ENCODE peak calls at places on chromosome X, in eight cellular contexts. V, J, T, P, G, H, O and A are unnamed samples. For H3K9me3, the result is how much of the 10 kb centered on the place peaks cover.

GRCh38 chrX:15566244-15566643 is 34.5 kb downstream of the ACE2 start:
- DNase-seq in V (no peak), J (no peak), T (no peak), P (no peak), G (no peak), H (no peak), O (no peak), A (no peak)

GRCh38 chrX:45903781-45904201 is 641.4 kb downstream of the ZNF674 start:
- DNase-seq in V (no peak), J (no peak), T (no peak), P (no peak), G (no peak), H (no peak), O (no peak), A (no peak)

GRCh38 chrX:10537308-10537707 is 83.1 kb downstream of the MID1 start:
- DNase-seq in V (peak), J (no peak), T (no peak), P (no peak), G (no peak), H (no peak), O (no peak), A (no peak)

GRCh38 chrX:151754042-151754419 is 19.5 kb downstream of the CNGA2 start:
- DNase-seq in V (no peak), J (no peak), T (no peak), P (no peak), G (no peak), H (no peak), O (no peak), A (no peak)

GRCh38 chrX:41350150-41350975 is 16.4 kb downstream of the DDX3X start:
- DNase-seq in V (no peak), J (no peak), T (no peak), P (peak), G (no peak), H (no peak), O (no peak), A (no peak)

GRCh38 chrX:67544871-67545771 is 1.3 kb downstream of the AR start:
- DNase-seq in V (peak), J (no peak), T (no peak), P (no peak), G (peak), H (peak), O (peak), A (no peak)

GRCh38 chrX:12988797-12989196 is 13.9 kb downstream of the TMSB4X start:
- DNase-seq in V (peak), J (no peak), T (no peak), P (no peak), G (no peak), H (no peak), O (no peak), A (no peak)

GRCh38 chrX:101429934-101430333 is 21.9 kb downstream of the HNRNPH2 start:
- DNase-seq in V (no peak), J (no peak), T (no peak), P (no peak), G (no peak), H (no peak), O (no peak), A (no peak)

GRCh38 chrX:18833071-18833731 is 125.8 kb downstream of the PPEF1 start:
- DNase-seq in V (no peak), J (peak), T (no peak), P (no peak), G (peak), H (peak), O (peak), A (no peak)

GRCh38 chrX:13762015-13762414 is 27.5 kb downstream of the OFD1 start:
- DNase-seq in V (no peak), J (no peak), T (no peak), P (no peak), G (no peak), H (no peak), O (no peak), A (no peak)

GRCh38 chrX:153688900-153689590 is 1.3 kb downstream of the SLC6A8 start:
- DNase-seq in V (no peak), J (peak), T (no peak), P (no peak), G (no peak), H (peak), O (peak), A (no peak)

GRCh38 chrX:123340691-123341090 is 156.6 kb downstream of the GRIA3 start:
- DNase-seq in V (peak), J (no peak), T (no peak), P (no peak), G (no peak), H (no peak), O (no peak), A (no peak)

GRCh38 chrX:22534643-22535042 is 261.9 kb downstream of the CBLL2 start:
- DNase-seq in V (no peak), J (peak), T (peak), P (no peak), G (no peak), H (peak), O (no peak), A (no peak)

GRCh38 chrX:154019633-154020499 is at the start of gene IRAK1:
- DNase-seq in V (peak), J (peak), T (peak), P (peak), G (peak), H (peak), O (peak), A (peak)

GRCh38 chrX:46446727-46447378 is 98.4 kb downstream of the ZNF674 start:
- DNase-seq in V (peak), J (peak), T (peak), P (peak), G (peak), H (peak), O (peak), A (peak)

GRCh38 chrX:86455495-86455894 is 307.2 kb downstream of the DACH2 start:
- DNase-seq in V (no peak), J (no peak), T (no peak), P (no peak), G (no peak), H (no peak), O (no peak), A (no peak)

GRCh38 chrX:155857561-155857960 is 23.6 kb upstream of the VAMP7 start:
- DNase-seq in V (no peak), J (no peak), T (no peak), P (no peak), G (no peak), H (no peak), O (no peak), A (peak)

GRCh38 chrX:71871367-71871766 is 39.3 kb upstream of the NHSL2 start:
- DNase-seq in V (no peak), J (no peak), T (no peak), P (no peak), G (no peak), H (no peak), O (peak), A (no peak)

GRCh38 chrX:70922776-70923473 is 8.0 kb downstream of the SLC7A3 start:
- DNase-seq in V (no peak), J (no peak), T (no peak), P (no peak), G (no peak), H (no peak), O (no peak), A (no peak)

DNA sequence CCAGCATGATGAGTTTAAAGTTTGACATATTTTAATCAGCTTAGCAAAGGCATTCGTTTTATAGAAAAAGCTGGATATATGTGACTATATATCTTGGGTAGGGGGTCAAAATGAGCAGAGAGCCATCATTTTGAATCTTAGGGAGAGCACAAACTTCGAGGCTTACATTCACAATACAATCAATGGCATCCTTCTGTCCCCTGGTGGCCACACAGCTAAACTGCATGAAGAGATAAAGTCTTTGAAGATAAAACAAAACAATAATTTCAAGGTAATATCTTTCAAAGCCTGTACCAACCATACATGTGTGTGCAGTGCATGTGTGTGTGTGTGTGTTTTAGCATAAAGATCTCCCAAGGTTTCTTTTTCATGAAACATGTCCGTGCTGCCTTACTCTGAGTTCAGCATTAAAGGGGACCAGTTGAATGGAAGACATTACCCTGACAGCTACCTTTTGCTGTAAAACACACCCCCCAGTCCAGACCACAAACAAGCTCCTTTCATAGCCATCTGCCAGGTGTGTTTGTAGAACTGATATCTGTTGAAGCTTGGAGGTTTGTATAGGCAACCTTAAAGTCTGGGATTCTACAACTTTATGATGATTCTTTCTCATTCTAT is 22.0 kb downstream of the DYNLT3 start:
- DNase-seq in V (peak), J (peak), T (peak), P (peak), G (peak), H (no peak), O (no peak), A (peak)
- TF ChIP-seq CTCF in V (peak), J (peak), T (peak), P (peak), G (peak), H (peak), O (peak), A (peak)

DNA sequence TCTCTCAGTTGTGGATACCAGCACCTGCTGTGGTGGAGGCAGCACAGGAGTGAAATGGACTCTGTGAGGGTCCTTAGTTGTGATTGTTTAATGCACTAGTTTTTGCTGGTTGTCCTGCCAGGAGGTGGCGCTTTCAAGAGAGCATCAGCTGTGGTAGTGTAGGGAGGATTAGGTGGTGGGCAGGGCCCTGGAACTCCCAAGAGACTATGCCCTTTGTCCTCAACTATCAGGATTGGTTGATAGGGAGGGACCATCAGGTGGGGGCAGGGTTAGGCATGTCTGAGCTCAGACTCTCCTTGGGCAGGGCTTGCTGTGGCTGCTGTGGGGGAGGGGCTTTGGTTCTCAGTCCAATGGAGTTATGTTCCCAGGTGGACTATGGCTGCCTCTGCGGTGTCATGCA is 121.9 kb downstream of the RRAGB start:
- DNase-seq in V (peak), J (no peak), T (peak), P (no peak), G (no peak), H (no peak), O (no peak), A (no peak)
- H3K9me3 ChIP-seq in V (under half), J (under half), T (under half), P (under half), G (under half), H (under half), O (under half), A (under half)

GRCh38 chrX:115939636-115940160 is 230.8 kb upstream of the AGTR2 start:
- DNase-seq in V (no peak), J (no peak), T (no peak), P (no peak), G (no peak), H (no peak), O (no peak), A (no peak)

GRCh38 chrX:115941388-115941787 is 229.2 kb upstream of the AGTR2 start:
- DNase-seq in V (no peak), J (no peak), T (no peak), P (no peak), G (no peak), H (no peak), O (no peak), A (no peak)

GRCh38 chrX:115940888-115941332 is 229.6 kb upstream of the AGTR2 start:
- DNase-seq in V (no peak), J (peak), T (peak), P (peak), G (peak), H (peak), O (no peak), A (peak)

GRCh38 chrX:115940348-115940747 is 230.2 kb upstream of the AGTR2 start:
- DNase-seq in V (no peak), J (no peak), T (no peak), P (no peak), G (no peak), H (no peak), O (no peak), A (peak)

DNA sequence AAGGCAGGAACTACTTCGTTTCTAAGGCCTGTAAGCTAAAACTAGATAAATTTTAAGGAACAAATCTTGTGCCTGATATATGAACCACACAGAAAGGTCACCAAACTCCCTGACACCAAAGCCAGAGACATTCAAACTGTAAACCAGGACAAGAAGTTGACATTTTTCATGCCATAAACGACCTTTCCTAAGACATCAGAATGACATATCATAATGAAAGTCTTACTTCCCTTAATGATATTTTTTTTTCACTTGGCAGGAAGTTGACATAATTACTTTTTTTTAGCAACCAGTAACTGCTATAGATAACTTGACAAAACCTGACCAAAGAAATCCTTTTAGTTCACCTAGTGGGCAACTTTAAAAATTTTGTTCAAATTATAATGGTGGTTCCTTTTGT is 231.5 kb upstream of the AGTR2 start:
- DNase-seq in V (no peak), J (no peak), T (no peak), P (no peak), G (no peak), H (no peak), O (no peak), A (no peak)
- H3K4me3 ChIP-seq in V (no peak), J (no peak), T (no peak), P (no peak), G (no peak), H (no peak), O (no peak), A (no peak)

GRCh38 chrX:30791296-30792278 is 97.5 kb downstream of the TAB3 start:
- DNase-seq in V (no peak), J (no peak), T (no peak), P (no peak), G (no peak), H (no peak), O (peak), A (no peak)

GRCh38 chrX:30793075-30793766 is 95.8 kb downstream of the TAB3 start:
- DNase-seq in V (no peak), J (no peak), T (no peak), P (no peak), G (no peak), H (no peak), O (no peak), A (no peak)

GRCh38 chrX:30793767-30794103 is 95.3 kb downstream of the TAB3 start:
- DNase-seq in V (no peak), J (no peak), T (no peak), P (no peak), G (no peak), H (no peak), O (no peak), A (no peak)

GRCh38 chrX:30795981-30796958 is 92.8 kb downstream of the TAB3 start:
- DNase-seq in V (no peak), J (no peak), T (no peak), P (no peak), G (no peak), H (no peak), O (no peak), A (no peak)

DNA sequence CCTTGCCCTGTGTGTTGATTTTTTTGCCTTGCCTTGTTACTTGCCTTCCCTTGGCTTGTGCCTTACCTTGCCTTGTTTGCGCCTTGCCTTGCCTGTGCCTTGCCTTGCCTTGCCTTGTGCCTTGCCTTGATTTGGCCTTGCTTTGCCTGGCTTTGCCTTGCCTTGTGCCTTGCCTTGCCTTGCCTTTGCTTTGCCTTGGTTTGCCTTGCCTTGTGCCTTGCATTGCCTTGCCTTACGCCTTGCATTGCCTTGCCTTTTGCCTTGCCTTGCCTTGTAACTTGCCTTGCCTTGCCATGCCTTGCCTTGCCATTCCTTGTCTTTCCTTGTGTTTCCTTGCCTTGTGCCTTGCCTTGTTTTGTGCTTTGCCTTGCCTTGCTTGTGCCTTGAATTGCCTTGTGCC is 94.6 kb downstream of the TAB3 start:
- DNase-seq in V (no peak), J (no peak), T (no peak), P (no peak), G (no peak), H (no peak), O (no peak), A (no peak)
- TF ChIP-seq CTCF in V (no peak), J (no peak), T (no peak), P (no peak), G (no peak), H (no peak), O (no peak), A (no peak)

DNA sequence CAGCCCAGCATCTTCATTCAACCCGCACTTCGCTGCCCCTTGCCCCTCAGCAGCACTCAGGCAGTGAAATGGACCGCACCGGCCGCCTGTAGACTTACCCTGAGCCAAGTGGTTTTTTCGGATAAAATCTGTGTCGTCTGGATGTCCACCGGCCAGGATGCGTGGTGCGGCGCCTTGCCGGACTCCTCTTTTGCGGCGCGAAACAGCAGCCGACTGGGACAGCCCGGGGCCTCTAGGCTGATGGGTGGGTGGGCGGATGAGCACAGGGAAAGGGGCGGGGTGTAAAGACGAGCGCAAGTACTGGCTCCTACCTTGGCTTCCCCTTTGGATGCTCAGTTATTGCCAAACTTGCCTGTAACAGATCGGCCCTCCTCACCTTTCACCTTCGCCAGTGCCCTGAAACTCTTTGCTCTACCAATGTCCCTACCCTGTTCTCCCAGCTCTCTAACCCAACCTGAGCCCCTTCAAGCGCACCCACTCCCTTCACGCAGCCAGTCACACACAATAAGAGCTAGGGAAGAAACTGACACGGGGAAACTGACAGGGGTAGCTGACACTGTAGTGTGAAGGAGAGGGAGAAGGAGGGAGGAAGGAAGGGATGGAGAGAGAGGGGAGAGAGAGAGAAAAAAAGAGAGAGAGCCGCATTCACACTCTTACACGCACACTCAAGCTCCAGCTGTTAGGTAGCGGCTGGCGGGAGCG is 644 bp downstream of the TRPC5 start:
- DNase-seq in V (peak), J (no peak), T (no peak), P (peak), G (no peak), H (no peak), O (no peak), A (no peak)
- H3K9me3 ChIP-seq in V (under half), J (under half), T (under half), P (under half), G (under half), H (under half), O (under half), A (under half)

DNA sequence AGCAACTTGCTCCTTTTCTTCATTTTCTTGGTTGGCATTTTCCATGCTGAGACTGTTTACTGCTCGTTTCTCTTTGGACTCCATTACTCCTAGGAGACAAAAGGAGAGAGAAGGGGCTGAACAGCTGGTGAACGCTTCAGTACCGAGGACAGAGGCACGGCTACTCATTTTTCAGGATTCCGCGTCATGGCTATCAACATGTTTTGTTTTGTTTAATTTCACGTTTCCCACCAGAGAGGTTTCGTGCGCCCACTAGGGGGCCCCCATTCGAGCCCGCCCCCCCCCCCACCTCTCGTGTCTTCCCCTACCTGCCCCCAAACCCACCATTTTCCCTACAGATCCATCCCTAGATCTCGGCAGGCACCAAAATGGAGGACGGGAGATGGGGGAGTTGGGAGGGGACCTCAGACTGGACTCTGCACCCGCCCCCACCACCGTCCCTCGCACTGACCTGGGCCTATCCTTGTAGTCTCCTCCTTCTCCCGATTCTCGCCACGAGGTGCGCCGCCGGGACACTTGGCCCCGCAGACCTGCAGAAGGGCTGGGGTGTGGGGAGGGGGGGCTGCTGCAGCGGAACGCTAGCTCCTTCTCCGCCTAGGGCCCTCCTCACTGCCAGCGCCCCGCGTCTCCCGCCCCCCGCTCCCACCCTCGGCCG is 653 bp downstream of the BEX1 start:
- DNase-seq in V (peak), J (no peak), T (no peak), P (peak), G (peak), H (no peak), O (peak), A (peak)
- H3K4me3 ChIP-seq in V (peak), J (no peak), T (peak), P (peak), G (peak), H (peak), O (no peak), A (peak)

DNA sequence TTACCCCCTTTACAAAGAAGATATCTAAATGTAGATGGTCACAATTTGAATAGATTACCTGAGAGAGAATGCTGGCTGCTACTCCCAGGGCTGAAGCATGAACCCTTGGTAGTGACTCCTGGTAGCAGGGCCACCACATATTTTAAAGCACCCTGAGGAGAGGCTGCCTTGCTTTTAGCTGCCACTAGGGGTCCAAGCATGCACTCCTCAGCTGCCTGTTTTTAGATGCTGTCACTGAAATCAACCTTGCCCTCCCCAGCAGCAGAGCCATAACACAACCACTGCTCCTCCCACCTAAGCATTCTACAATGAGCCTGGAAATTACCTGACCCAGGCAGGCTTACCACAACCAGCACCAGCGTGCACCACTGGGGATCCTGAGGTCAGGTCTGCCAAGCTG is 850.9 kb downstream of the FAM133A start:
- DNase-seq in V (no peak), J (no peak), T (no peak), P (no peak), G (no peak), H (peak), O (no peak), A (no peak)
- TF ChIP-seq CTCF in V (no peak), J (no peak), T (no peak), P (no peak), G (no peak), H (no peak), O (no peak), A (peak)

GRCh38 chrX:150533863-150534262 is 34.6 kb upstream of the MTM1 start:
- DNase-seq in V (no peak), J (no peak), T (no peak), P (no peak), G (no peak), H (no peak), O (no peak), A (no peak)
- H3K9me3 ChIP-seq in V (under half), J (under half), T (under half), P (under half), G (under half), H (under half), O (under half), A (under half)